ENCODE peak calls at places on chromosome 22, in seven cellular contexts. F, N, Y, X, U, S and T are unnamed samples.

GRCh38 chr22:48888466-48889208 is 939.0 kb downstream of the BRD1 start:
- ATAC-seq in F (no peak), N (no peak), Y (no peak), X (no peak), U (no peak), S (no peak), T (no peak)

GRCh38 chr22:27632451-27633295 is 168.9 kb downstream of the MN1 start:
- ATAC-seq in F (no peak), N (peak; percentile 4), Y (peak; percentile 74), X (no peak), U (peak; percentile 34), S (no peak), T (no peak)

GRCh38 chr22:37053310-37054077 is 2.0 kb downstream of the KCTD17 start:
- ATAC-seq in F (no peak), N (no peak), Y (no peak), X (no peak), U (peak; percentile 59), S (no peak), T (no peak)

GRCh38 chr22:48068323-48068722 is 1305.9 kb downstream of the TBC1D22A start:
- ATAC-seq in F (no peak), N (no peak), Y (no peak), X (no peak), U (no peak), S (no peak), T (no peak)

GRCh38 chr22:32245042-32245441 is 10.1 kb downstream of the SLC5A4 start:
- ATAC-seq in F (no peak), N (no peak), Y (no peak), X (no peak), U (peak; percentile 75), S (no peak), T (no peak)

GRCh38 chr22:36368359-36368983 is 19.3 kb downstream of the MYH9 start:
- ATAC-seq in F (no peak), N (peak; percentile 9), Y (peak; percentile 25), X (peak; percentile 28), U (peak; percentile 2), S (no peak), T (no peak)

GRCh38 chr22:37032535-37033460 is 13.3 kb downstream of the MPST start:
- ATAC-seq in F (peak; percentile 55), N (peak; percentile 23), Y (peak; percentile 96), X (peak; percentile 97), U (peak; percentile 94), S (no peak), T (peak; percentile 78)

GRCh38 chr22:36110306-36110791 is 50.2 kb downstream of the APOL3 start:
- ATAC-seq in F (no peak), N (no peak), Y (no peak), X (no peak), U (no peak), S (no peak), T (no peak)

GRCh38 chr22:49010901-49011300 is 816.8 kb downstream of the BRD1 start:
- ATAC-seq in F (no peak), N (no peak), Y (no peak), X (no peak), U (no peak), S (no peak), T (no peak)

GRCh38 chr22:35785181-35785923 is 67.7 kb downstream of the APOL5 start:
- ATAC-seq in F (peak; percentile 55), N (peak; percentile 63), Y (no peak), X (no peak), U (no peak), S (no peak), T (no peak)

GRCh38 chr22:20946080-20946986 is 20.7 kb upstream of the AIFM3 start:
- ATAC-seq in F (no peak), N (peak; percentile 84), Y (no peak), X (peak; percentile 82), U (no peak), S (no peak), T (no peak)

GRCh38 chr22:35314161-35314942 is 14.7 kb downstream of the TOM1 start:
- ATAC-seq in F (peak; percentile 31), N (peak; percentile 22), Y (no peak), X (no peak), U (peak; percentile 64), S (no peak), T (no peak)

GRCh38 chr22:29987143-29987542 is 93.1 kb upstream of the HORMAD2 start:
- ATAC-seq in F (no peak), N (no peak), Y (no peak), X (no peak), U (peak; percentile 39), S (no peak), T (no peak)

GRCh38 chr22:25216230-25216629 is 3.2 kb upstream of the CRYBB2 start:
- ATAC-seq in F (no peak), N (no peak), Y (no peak), X (no peak), U (no peak), S (no peak), T (no peak)

GRCh38 chr22:29609139-29609538 is 5.7 kb downstream of the NF2 start:
- ATAC-seq in F (no peak), N (no peak), Y (no peak), X (no peak), U (no peak), S (peak; percentile 36), T (no peak)

GRCh38 chr22:48473202-48473601 is 1354.5 kb downstream of the BRD1 start:
- ATAC-seq in F (no peak), N (no peak), Y (no peak), X (no peak), U (no peak), S (no peak), T (no peak)

GRCh38 chr22:35605787-35606492 is 11.2 kb downstream of the MB start:
- ATAC-seq in F (peak; percentile 32), N (peak; percentile 45), Y (no peak), X (no peak), U (no peak), S (no peak), T (no peak)

GRCh38 chr22:27628891-27629631 is 172.5 kb downstream of the MN1 start:
- ATAC-seq in F (no peak), N (no peak), Y (no peak), X (no peak), U (no peak), S (no peak), T (no peak)

GRCh38 chr22:21055564-21055834 is 9.8 kb downstream of the LRRC74B start:
- ATAC-seq in F (no peak), N (no peak), Y (no peak), X (no peak), U (no peak), S (no peak), T (no peak)

GRCh38 chr22:48889209-48889830 is 938.4 kb downstream of the BRD1 start:
- ATAC-seq in F (no peak), N (no peak), Y (no peak), X (no peak), U (no peak), S (no peak), T (no peak)

GRCh38 chr22:37415210-37415609 is 12.1 kb downstream of the ELFN2 start:
- ATAC-seq in F (no peak), N (no peak), Y (no peak), X (no peak), U (no peak), S (no peak), T (no peak)

GRCh38 chr22:26483043-26483438 is 542 bp downstream of the HPS4 start:
- ATAC-seq in F (no peak), N (peak; percentile 18), Y (no peak), X (peak; percentile 3), U (no peak), S (no peak), T (no peak)

GRCh38 chr22:19909350-19910179 is 32.0 kb upstream of the COMT start:
- ATAC-seq in F (peak; percentile 94), N (peak; percentile 94), Y (peak; percentile 91), X (peak; percentile 95), U (peak; percentile 95), S (peak; percentile 91), T (peak; percentile 85)
- H3K36me3 ChIP-seq in F (peaks cover 26% of the 10 kb centered on the region), N (no peaks in the 10 kb centered on the region), Y (peaks cover 8% of the 10 kb centered on the region), X (peaks cover 25% of the 10 kb centered on the region), U (peaks cover 3% of the 10 kb centered on the region), S (peaks cover 6% of the 10 kb centered on the region), T (no peaks in the 10 kb centered on the region)

GRCh38 chr22:43992331-43992821 is 31.7 kb upstream of the PARVB start:
- ATAC-seq in F (no peak), N (no peak), Y (no peak), X (no peak), U (no peak), S (no peak), T (no peak)
- H3K36me3 ChIP-seq in F (peaks cover 43% of the 10 kb centered on the region), N (no peaks in the 10 kb centered on the region), Y (peaks cover 18% of the 10 kb centered on the region), X (peaks cover 75% of the 10 kb centered on the region), U (peaks cover 3% of the 10 kb centered on the region), S (peaks cover 17% of the 10 kb centered on the region), T (peaks cover 97% of the 10 kb centered on the region)

DNA sequence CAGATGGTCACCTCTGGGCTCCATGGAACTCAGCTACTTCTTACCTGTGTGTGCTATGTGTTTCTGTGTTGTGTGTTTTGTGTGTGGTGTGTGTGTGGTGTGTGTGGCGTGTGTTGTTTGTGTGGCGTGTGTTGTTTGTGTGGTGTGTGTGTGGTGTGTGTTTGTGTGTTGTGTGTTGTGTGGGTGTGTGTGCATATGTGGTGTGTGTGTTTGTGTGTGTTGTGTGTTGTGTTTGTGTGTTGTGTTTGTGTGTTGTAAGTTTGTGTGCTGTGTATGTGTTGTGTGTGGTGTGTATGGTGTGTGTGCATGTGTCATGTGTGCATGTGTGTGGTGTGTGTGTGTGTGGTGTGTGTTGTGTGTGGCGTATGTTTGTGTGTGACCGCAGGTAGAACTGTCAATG is 3.8 kb upstream of the WNT7B start:
- ATAC-seq in F (no peak), N (no peak), Y (no peak), X (no peak), U (no peak), S (no peak), T (no peak)
- H3K36me3 ChIP-seq in F (no peaks in the 10 kb centered on the region), N (no peaks in the 10 kb centered on the region), Y (no peaks in the 10 kb centered on the region), X (no peaks in the 10 kb centered on the region), U (no peaks in the 10 kb centered on the region), S (no peaks in the 10 kb centered on the region), T (no peaks in the 10 kb centered on the region)

DNA sequence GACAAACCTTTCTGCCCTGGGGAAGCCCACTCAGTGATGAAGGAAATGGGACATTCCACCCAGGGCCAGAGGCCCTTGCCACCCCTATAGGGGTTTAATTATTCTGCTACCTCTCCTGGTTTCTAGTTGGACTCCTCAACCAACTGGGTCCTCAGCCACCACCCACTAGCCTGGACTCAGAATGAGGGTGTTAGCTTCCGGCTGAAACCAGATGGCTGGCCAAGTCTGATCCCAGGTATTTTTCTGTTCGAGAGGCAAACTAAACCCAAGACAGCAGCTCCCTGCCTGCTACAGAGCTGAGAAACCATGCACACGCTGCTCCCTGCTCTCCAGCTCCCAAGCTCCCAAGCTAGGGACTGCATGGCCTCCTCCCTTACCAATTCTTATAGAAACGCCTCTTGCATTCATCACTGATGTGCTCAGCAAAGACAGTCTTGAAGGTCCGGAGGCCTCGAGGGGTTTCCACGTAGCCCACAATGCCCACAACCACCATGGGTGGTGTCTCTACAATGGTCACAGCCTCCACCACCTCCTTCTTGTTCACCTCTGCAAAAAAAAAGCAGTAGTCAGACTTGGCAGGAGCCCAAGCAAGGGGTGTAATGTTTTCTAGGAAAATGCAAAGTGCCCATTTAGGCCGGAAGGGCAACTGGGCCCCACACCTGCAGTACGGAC is 2.2 kb downstream of the RPL3 start:
- ATAC-seq in F (no peak), N (no peak), Y (no peak), X (peak; percentile 2), U (no peak), S (no peak), T (no peak)
- H3K36me3 ChIP-seq in F (peaks cover 58% of the 10 kb centered on the region), N (peaks cover 10% of the 10 kb centered on the region), Y (peaks cover 35% of the 10 kb centered on the region), X (peaks cover 71% of the 10 kb centered on the region), U (peaks cover 24% of the 10 kb centered on the region), S (peaks cover 62% of the 10 kb centered on the region), T (peaks cover 60% of the 10 kb centered on the region)